ENCODE peak calls at places on chromosomes 1 and 21, in eight cellular contexts. One of them, this sample, is unnamed.
A peak's percentile ranks its signal among the peaks of the same experiment; 100 is the strongest.

GRCh38 chr1:67174716-67175284 is 8.5 kb downstream of the IL23R start:
- DNase-seq in T-helper 17 cell: no peak
- DNase-seq in B cell: no peak
- DNase-seq in CD8-positive, alpha-beta T cell: no peak
- DNase-seq in stimulated activated CD8-positive, alpha-beta memory T cell treated with anti-CD3 and anti-CD28 coated beads, Interleukin-2, amount 100 ng/mL, for 1 hour: no peak
- DNase-seq in C1 segment of cervical spinal cord: no peak
- DNase-seq in GM13976: no peak
- DNase-seq in K562: no peak
- DNase-seq in this sample: no peak

GRCh38 chr1:192544983-192545393 is 30.6 kb upstream of the RGS1 start:
- DNase-seq in T-helper 17 cell: no peak
- DNase-seq in B cell: peak; percentile 19
- DNase-seq in CD8-positive, alpha-beta T cell: no peak
- DNase-seq in stimulated activated CD8-positive, alpha-beta memory T cell treated with anti-CD3 and anti-CD28 coated beads, Interleukin-2, amount 100 ng/mL, for 1 hour: no peak
- DNase-seq in C1 segment of cervical spinal cord: no peak
- DNase-seq in GM13976: no peak
- DNase-seq in K562: no peak
- DNase-seq in this sample: no peak

GRCh38 chr1:152426731-152427130 is 12.7 kb upstream of the CRNN start:
- DNase-seq in T-helper 17 cell: no peak
- DNase-seq in B cell: no peak
- DNase-seq in CD8-positive, alpha-beta T cell: no peak
- DNase-seq in stimulated activated CD8-positive, alpha-beta memory T cell treated with anti-CD3 and anti-CD28 coated beads, Interleukin-2, amount 100 ng/mL, for 1 hour: no peak
- DNase-seq in C1 segment of cervical spinal cord: no peak
- DNase-seq in GM13976: no peak
- DNase-seq in K562: no peak
- DNase-seq in this sample: no peak

GRCh38 chr1:203627819-203628184 is 1.2 kb downstream of the ATP2B4 start:
- DNase-seq in T-helper 17 cell: no peak
- DNase-seq in B cell: peak; percentile 17
- DNase-seq in CD8-positive, alpha-beta T cell: no peak
- DNase-seq in stimulated activated CD8-positive, alpha-beta memory T cell treated with anti-CD3 and anti-CD28 coated beads, Interleukin-2, amount 100 ng/mL, for 1 hour: no peak
- DNase-seq in C1 segment of cervical spinal cord: no peak
- DNase-seq in GM13976: no peak
- DNase-seq in K562: no peak
- DNase-seq in this sample: no peak

GRCh38 chr1:32876341-32877210 is 5.9 kb upstream of the FNDC5 start:
- DNase-seq in T-helper 17 cell: peak; percentile 42
- DNase-seq in B cell: peak; percentile 69
- DNase-seq in CD8-positive, alpha-beta T cell: no peak
- DNase-seq in stimulated activated CD8-positive, alpha-beta memory T cell treated with anti-CD3 and anti-CD28 coated beads, Interleukin-2, amount 100 ng/mL, for 1 hour: peak; percentile 40
- DNase-seq in C1 segment of cervical spinal cord: peak; percentile 22
- DNase-seq in GM13976: peak; percentile 86
- DNase-seq in K562: peak; percentile 72
- DNase-seq in this sample: no peak

GRCh38 chr21:37006521-37007291 is at the start of gene RIPPLY3:
- DNase-seq in T-helper 17 cell: no peak
- DNase-seq in B cell: peak; percentile 36
- DNase-seq in CD8-positive, alpha-beta T cell: no peak
- DNase-seq in stimulated activated CD8-positive, alpha-beta memory T cell treated with anti-CD3 and anti-CD28 coated beads, Interleukin-2, amount 100 ng/mL, for 1 hour: no peak
- DNase-seq in C1 segment of cervical spinal cord: no peak
- DNase-seq in GM13976: peak; percentile 64
- DNase-seq in K562: no peak
- DNase-seq in this sample: no peak

GRCh38 chr1:226602186-226603029 is 53.8 kb downstream of the STUM start:
- DNase-seq in T-helper 17 cell: no peak
- DNase-seq in B cell: no peak
- DNase-seq in CD8-positive, alpha-beta T cell: no peak
- DNase-seq in stimulated activated CD8-positive, alpha-beta memory T cell treated with anti-CD3 and anti-CD28 coated beads, Interleukin-2, amount 100 ng/mL, for 1 hour: no peak
- DNase-seq in C1 segment of cervical spinal cord: no peak
- DNase-seq in GM13976: no peak
- DNase-seq in K562: no peak
- DNase-seq in this sample: no peak

GRCh38 chr1:203625623-203626189 is 926 bp upstream of the ATP2B4 start:
- DNase-seq in T-helper 17 cell: peak; percentile 47
- DNase-seq in B cell: peak; percentile 66
- DNase-seq in CD8-positive, alpha-beta T cell: peak; percentile 54
- DNase-seq in stimulated activated CD8-positive, alpha-beta memory T cell treated with anti-CD3 and anti-CD28 coated beads, Interleukin-2, amount 100 ng/mL, for 1 hour: no peak
- DNase-seq in C1 segment of cervical spinal cord: no peak
- DNase-seq in GM13976: peak; percentile 70
- DNase-seq in K562: peak; percentile 78
- DNase-seq in this sample: no peak

GRCh38 chr21:46324390-46325072 is 575 bp downstream of the PCNT start:
- DNase-seq in T-helper 17 cell: peak; percentile 87
- DNase-seq in B cell: peak; percentile 95
- DNase-seq in CD8-positive, alpha-beta T cell: peak; percentile 86
- DNase-seq in stimulated activated CD8-positive, alpha-beta memory T cell treated with anti-CD3 and anti-CD28 coated beads, Interleukin-2, amount 100 ng/mL, for 1 hour: peak; percentile 77
- DNase-seq in C1 segment of cervical spinal cord: peak; percentile 88
- DNase-seq in GM13976: peak; percentile 96
- DNase-seq in K562: peak; percentile 90
- DNase-seq in this sample: peak; percentile 85

GRCh38 chr1:10943991-10944730 is 68.3 kb upstream of the TARDBP start:
- DNase-seq in T-helper 17 cell: no peak
- DNase-seq in B cell: no peak
- DNase-seq in CD8-positive, alpha-beta T cell: no peak
- DNase-seq in stimulated activated CD8-positive, alpha-beta memory T cell treated with anti-CD3 and anti-CD28 coated beads, Interleukin-2, amount 100 ng/mL, for 1 hour: no peak
- DNase-seq in C1 segment of cervical spinal cord: no peak
- DNase-seq in GM13976: no peak
- DNase-seq in K562: no peak
- DNase-seq in this sample: no peak

This sample was measured in breast epithelium.